ENCODE peak calls at places on chromosomes 7 and 10, in seven cellular contexts. One of them, this sample, is unnamed.

GRCh38 chr7:132030161-132030568 is 473.7 kb upstream of the PODXL start:
- DNase-seq in HFF-Myc: no peak
- DNase-seq in endothelial cell: no peak
- DNase-seq in A549: no peak
- DNase-seq in stimulated activated CD4-positive, alpha-beta T cell treated with anti-CD3 and anti-CD28 coated beads, TNF-alpha, amount 100 ng/mL, for 1 hour: no peak
- DNase-seq in naive B cell: no peak
- DNase-seq in foreskin melanocyte: no peak
- DNase-seq in this sample: peak; percentile 32

GRCh38 chr7:40535678-40536077 is 400.9 kb downstream of the SUGCT start:
- DNase-seq in HFF-Myc: no peak
- DNase-seq in endothelial cell: no peak
- DNase-seq in A549: no peak
- DNase-seq in stimulated activated CD4-positive, alpha-beta T cell treated with anti-CD3 and anti-CD28 coated beads, TNF-alpha, amount 100 ng/mL, for 1 hour: no peak
- DNase-seq in naive B cell: no peak
- DNase-seq in foreskin melanocyte: no peak
- DNase-seq in this sample: no peak

GRCh38 chr7:147400221-147400689 is 1190.3 kb upstream of the C7orf33 start:
- DNase-seq in HFF-Myc: no peak
- DNase-seq in endothelial cell: no peak
- DNase-seq in A549: no peak
- DNase-seq in stimulated activated CD4-positive, alpha-beta T cell treated with anti-CD3 and anti-CD28 coated beads, TNF-alpha, amount 100 ng/mL, for 1 hour: no peak
- DNase-seq in naive B cell: no peak
- DNase-seq in foreskin melanocyte: no peak
- DNase-seq in this sample: peak; percentile 67

GRCh38 chr7:55148571-55148970 is 129.8 kb downstream of the EGFR start:
- DNase-seq in HFF-Myc: no peak
- DNase-seq in endothelial cell: no peak
- DNase-seq in A549: no peak
- DNase-seq in stimulated activated CD4-positive, alpha-beta T cell treated with anti-CD3 and anti-CD28 coated beads, TNF-alpha, amount 100 ng/mL, for 1 hour: no peak
- DNase-seq in naive B cell: no peak
- DNase-seq in foreskin melanocyte: no peak
- DNase-seq in this sample: no peak

GRCh38 chr10:79331226-79331625 is 16.0 kb upstream of the PPIF start:
- DNase-seq in HFF-Myc: no peak
- DNase-seq in endothelial cell: no peak
- DNase-seq in A549: no peak
- DNase-seq in stimulated activated CD4-positive, alpha-beta T cell treated with anti-CD3 and anti-CD28 coated beads, TNF-alpha, amount 100 ng/mL, for 1 hour: no peak
- DNase-seq in naive B cell: no peak
- DNase-seq in foreskin melanocyte: no peak
- DNase-seq in this sample: no peak

GRCh38 chr7:101486764-101487458 is 124.2 kb downstream of the COL26A1 start:
- DNase-seq in HFF-Myc: no peak
- DNase-seq in endothelial cell: no peak
- DNase-seq in A549: no peak
- DNase-seq in stimulated activated CD4-positive, alpha-beta T cell treated with anti-CD3 and anti-CD28 coated beads, TNF-alpha, amount 100 ng/mL, for 1 hour: no peak
- DNase-seq in naive B cell: no peak
- DNase-seq in foreskin melanocyte: no peak
- DNase-seq in this sample: no peak

GRCh38 chr10:96285331-96285752 is 14.0 kb upstream of the BLNK start:
- DNase-seq in HFF-Myc: no peak
- DNase-seq in endothelial cell: no peak
- DNase-seq in A549: no peak
- DNase-seq in stimulated activated CD4-positive, alpha-beta T cell treated with anti-CD3 and anti-CD28 coated beads, TNF-alpha, amount 100 ng/mL, for 1 hour: no peak
- DNase-seq in naive B cell: no peak
- DNase-seq in foreskin melanocyte: no peak
- DNase-seq in this sample: no peak

GRCh38 chr10:35191523-35191922 is 64.9 kb downstream of the CREM start:
- DNase-seq in HFF-Myc: no peak
- DNase-seq in endothelial cell: no peak
- DNase-seq in A549: no peak
- DNase-seq in stimulated activated CD4-positive, alpha-beta T cell treated with anti-CD3 and anti-CD28 coated beads, TNF-alpha, amount 100 ng/mL, for 1 hour: no peak
- DNase-seq in naive B cell: no peak
- DNase-seq in foreskin melanocyte: peak; percentile 18
- DNase-seq in this sample: no peak

GRCh38 chr7:106358103-106358663 is 73.4 kb upstream of the NAMPT start:
- DNase-seq in HFF-Myc: no peak
- DNase-seq in endothelial cell: no peak
- DNase-seq in A549: no peak
- DNase-seq in stimulated activated CD4-positive, alpha-beta T cell treated with anti-CD3 and anti-CD28 coated beads, TNF-alpha, amount 100 ng/mL, for 1 hour: no peak
- DNase-seq in naive B cell: no peak
- DNase-seq in foreskin melanocyte: peak; percentile 94
- DNase-seq in this sample: peak; percentile 90

GRCh38 chr7:91850455-91850854 is 30.0 kb downstream of the MTERF1 start:
- DNase-seq in HFF-Myc: no peak
- DNase-seq in endothelial cell: no peak
- DNase-seq in A549: no peak
- DNase-seq in stimulated activated CD4-positive, alpha-beta T cell treated with anti-CD3 and anti-CD28 coated beads, TNF-alpha, amount 100 ng/mL, for 1 hour: no peak
- DNase-seq in naive B cell: no peak
- DNase-seq in foreskin melanocyte: no peak
- DNase-seq in this sample: peak; percentile 50

GRCh38 chr7:92824901-92825480 is 11.4 kb downstream of the CDK6 start:
- DNase-seq in HFF-Myc: no peak
- DNase-seq in endothelial cell: no peak
- DNase-seq in A549: no peak
- DNase-seq in stimulated activated CD4-positive, alpha-beta T cell treated with anti-CD3 and anti-CD28 coated beads, TNF-alpha, amount 100 ng/mL, for 1 hour: no peak
- DNase-seq in naive B cell: no peak
- DNase-seq in foreskin melanocyte: no peak
- DNase-seq in this sample: no peak

GRCh38 chr7:1466524-1467271 is 7.4 kb upstream of the MICALL2 start:
- DNase-seq in HFF-Myc: no peak
- DNase-seq in endothelial cell: no peak
- DNase-seq in A549: peak; percentile 51
- DNase-seq in stimulated activated CD4-positive, alpha-beta T cell treated with anti-CD3 and anti-CD28 coated beads, TNF-alpha, amount 100 ng/mL, for 1 hour: no peak
- DNase-seq in naive B cell: no peak
- DNase-seq in foreskin melanocyte: no peak
- DNase-seq in this sample: peak; percentile 56

GRCh38 chr10:119724630-119725549 is 960 bp upstream of the INPP5F start:
- DNase-seq in HFF-Myc: no peak
- DNase-seq in endothelial cell: no peak
- DNase-seq in A549: no peak
- DNase-seq in stimulated activated CD4-positive, alpha-beta T cell treated with anti-CD3 and anti-CD28 coated beads, TNF-alpha, amount 100 ng/mL, for 1 hour: no peak
- DNase-seq in naive B cell: no peak
- DNase-seq in foreskin melanocyte: peak; percentile 46
- DNase-seq in this sample: peak; percentile 27